ENCODE peak calls at places on chromosomes 6 and 20, in four cellular contexts. One of them, this sample, is unnamed.

GRCh38 chr20:6692566-6693168 is 74.8 kb upstream of the BMP2 start:
- DNase-seq in T1000: no peak
- DNase-seq in activated effector memory CD4-positive, alpha-beta T cell treated with Interleukin-2 at 50 U/mL for 16 hours: no peak
- DNase-seq in SK-N-SH: no peak
- DNase-seq in this sample: no peak

GRCh38 chr6:79676785-79677736 is 45.9 kb downstream of the SH3BGRL2 start:
- DNase-seq in T1000: no peak
- DNase-seq in activated effector memory CD4-positive, alpha-beta T cell treated with Interleukin-2 at 50 U/mL for 16 hours: no peak
- DNase-seq in SK-N-SH: no peak
- DNase-seq in this sample: no peak

GRCh38 chr20:22465622-22466446 is 118.5 kb downstream of the FOXA2 start:
- DNase-seq in T1000: no peak
- DNase-seq in activated effector memory CD4-positive, alpha-beta T cell treated with Interleukin-2 at 50 U/mL for 16 hours: no peak
- DNase-seq in SK-N-SH: no peak
- DNase-seq in this sample: no peak

GRCh38 chr6:139904158-139904533 is 529.7 kb upstream of the CITED2 start:
- DNase-seq in T1000: no peak
- DNase-seq in activated effector memory CD4-positive, alpha-beta T cell treated with Interleukin-2 at 50 U/mL for 16 hours: no peak
- DNase-seq in SK-N-SH: no peak
- DNase-seq in this sample: no peak

GRCh38 chr6:10400330-10400729 is 14.5 kb downstream of the TFAP2A start:
- DNase-seq in T1000: no peak
- DNase-seq in activated effector memory CD4-positive, alpha-beta T cell treated with Interleukin-2 at 50 U/mL for 16 hours: no peak
- DNase-seq in SK-N-SH: no peak
- DNase-seq in this sample: no peak

GRCh38 chr6:45743028-45743615 is 272.5 kb downstream of the CLIC5 start:
- DNase-seq in T1000: no peak
- DNase-seq in activated effector memory CD4-positive, alpha-beta T cell treated with Interleukin-2 at 50 U/mL for 16 hours: no peak
- DNase-seq in SK-N-SH: no peak
- DNase-seq in this sample: no peak

GRCh38 chr6:156747715-156748114 is 29.5 kb upstream of the ARID1B start:
- DNase-seq in T1000: no peak
- DNase-seq in activated effector memory CD4-positive, alpha-beta T cell treated with Interleukin-2 at 50 U/mL for 16 hours: no peak
- DNase-seq in SK-N-SH: no peak
- DNase-seq in this sample: no peak

GRCh38 chr6:140921366-140922226 is 1211.1 kb upstream of the GJE1 start:
- DNase-seq in T1000: no peak
- DNase-seq in activated effector memory CD4-positive, alpha-beta T cell treated with Interleukin-2 at 50 U/mL for 16 hours: no peak
- DNase-seq in SK-N-SH: peak
- DNase-seq in this sample: no peak

GRCh38 chr6:134454794-134455193 is 136.9 kb upstream of the SGK1 start:
- DNase-seq in T1000: no peak
- DNase-seq in activated effector memory CD4-positive, alpha-beta T cell treated with Interleukin-2 at 50 U/mL for 16 hours: no peak
- DNase-seq in SK-N-SH: no peak
- DNase-seq in this sample: no peak

GRCh38 chr6:15296735-15297134 is 50.9 kb downstream of the JARID2 start:
- DNase-seq in T1000: no peak
- DNase-seq in activated effector memory CD4-positive, alpha-beta T cell treated with Interleukin-2 at 50 U/mL for 16 hours: no peak
- DNase-seq in SK-N-SH: no peak
- DNase-seq in this sample: no peak